ENCODE peak calls at places on chromosomes 7 and 10, in six cellular contexts. Z, O, P, W, K and F are unnamed samples.

GRCh38 chr7:6536899-6537298 is 14.4 kb downstream of the GRID2IP start:
- DNase-seq in W (peak), Z (no peak), O (no peak), P (peak), K (no peak), F (no peak)

GRCh38 chr7:40329601-40330153 is 194.9 kb downstream of the SUGCT start:
- DNase-seq in P (no peak), O (no peak), Z (peak), K (peak), W (peak), F (no peak)

GRCh38 chr10:70274643-70275042 is 9.2 kb downstream of the NPFFR1 start:
- DNase-seq in P (no peak), K (peak), Z (no peak), W (no peak), O (no peak), F (no peak)

GRCh38 chr7:6395898-6396582 is 51.7 kb downstream of the DAGLB start:
- DNase-seq in Z (no peak), O (no peak), K (no peak), P (no peak), W (no peak), F (no peak)

GRCh38 chr10:28217848-28218247 is 85.0 kb downstream of the MPP7 start:
- DNase-seq in K (peak), Z (no peak), O (no peak), P (no peak), W (no peak), F (no peak)

GRCh38 chr7:152760384-152761115 is 998 bp downstream of the ACTR3B start:
- DNase-seq in O (no peak), Z (peak), K (no peak), W (peak), P (no peak), F (no peak)

GRCh38 chr7:149422065-149422913 is 38.6 kb downstream of the ZNF777 start:
- DNase-seq in K (peak), W (peak), P (peak), O (peak), Z (peak), F (no peak)

GRCh38 chr10:102384053-102384452 is 11.5 kb upstream of the NFKB2 start:
- DNase-seq in O (no peak), P (no peak), K (no peak), W (peak), Z (no peak), F (no peak)

GRCh38 chr10:127374901-127375300 is 174.2 kb upstream of the NPS start:
- DNase-seq in O (no peak), P (no peak), W (no peak), K (peak), Z (no peak), F (no peak)

GRCh38 chr7:36147361-36147760 is 5.7 kb upstream of the EEPD1 start:
- DNase-seq in P (no peak), W (no peak), Z (no peak), O (no peak), K (no peak), F (no peak)

GRCh38 chr7:81094952-81095351 is 176.1 kb upstream of the SEMA3C start:
- DNase-seq in Z (no peak), W (no peak), O (no peak), K (no peak), P (no peak), F (no peak)

GRCh38 chr7:30348083-30348560 is 63.7 kb downstream of the ZNRF2 start:
- DNase-seq in O (no peak), P (no peak), W (no peak), Z (peak), K (peak), F (no peak)

GRCh38 chr10:77970869-77971803 is 44.6 kb upstream of the DLG5 start:
- DNase-seq in Z (no peak), W (no peak), O (peak), K (peak), P (no peak), F (no peak)

GRCh38 chr7:32164341-32164996 is 94.3 kb upstream of the PDE1C start:
- DNase-seq in Z (peak), W (peak), K (peak), O (no peak), P (peak), F (no peak)